ENCODE peak calls at places on chromosomes 6 and 20, in four cellular contexts. J, T, S and I are unnamed samples.
A peak's percentile ranks its signal among the peaks of the same experiment; 100 is the strongest.

GRCh38 chr6:80197474-80197873 is 91.0 kb downstream of the BCKDHB start:
- DNase-seq in J (peak; percentile 10), T (no peak), S (no peak), I (no peak)

GRCh38 chr20:32037929-32038328 is 14.1 kb upstream of the HCK start:
- DNase-seq in J (peak; percentile 59), T (no peak), S (no peak), I (no peak)

GRCh38 chr20:1467355-1468116 is 887 bp upstream of the NSFL1C start:
- DNase-seq in J (no peak), T (no peak), S (no peak), I (no peak)

GRCh38 chr20:44635877-44636276 is 15.6 kb downstream of the ADA start:
- DNase-seq in J (no peak), T (no peak), S (no peak), I (no peak)

GRCh38 chr6:111481836-111482235 is 1.2 kb downstream of the REV3L start:
- DNase-seq in J (peak; percentile 11), T (no peak), S (no peak), I (no peak)

GRCh38 chr6:35363293-35363750 is 21.0 kb downstream of the PPARD start:
- DNase-seq in J (peak; percentile 39), T (no peak), S (no peak), I (no peak)

GRCh38 chr6:145318952-145319351 is 416.4 kb downstream of the EPM2A start:
- DNase-seq in J (no peak), T (no peak), S (no peak), I (no peak)

GRCh38 chr6:82045965-82046756 is 201.4 kb downstream of the IBTK start:
- DNase-seq in J (peak; percentile 87), T (no peak), S (no peak), I (no peak)

GRCh38 chr6:33313105-33313708 is 671 bp downstream of the TAPBP start:
- DNase-seq in J (peak; percentile 31), T (peak; percentile 81), S (no peak), I (no peak)

DNA sequence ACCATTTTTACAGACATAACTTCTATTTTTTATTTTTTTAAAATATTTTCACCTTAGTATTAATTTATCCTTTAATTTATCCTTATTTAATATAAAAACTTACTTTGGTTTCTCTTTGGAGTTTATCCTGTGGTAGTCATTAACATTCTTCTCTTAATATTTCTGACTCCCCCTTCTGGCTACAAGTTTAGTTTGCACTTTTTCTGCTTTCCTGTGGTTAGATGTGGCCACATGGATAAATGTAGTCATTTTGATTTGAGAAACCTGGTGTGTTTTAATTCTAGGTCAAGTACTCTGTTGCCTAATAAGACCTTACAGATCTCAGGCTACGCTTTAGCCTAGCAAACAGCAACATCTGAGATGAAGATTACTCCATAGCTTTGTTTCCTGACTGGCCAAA is 1187.5 kb downstream of the HACE1 start:
- DNase-seq in J (no peak), T (no peak), S (no peak), I (no peak)
- TF ChIP-seq CTCF in J (no peak), T (no peak), S (no peak), I (no peak)

GRCh38 chr20:9285617-9286016 is 216.7 kb downstream of the PLCB4 start:
- DNase-seq in J (no peak), T (no peak), S (no peak), I (no peak)

GRCh38 chr20:9280654-9281053 is 211.8 kb downstream of the PLCB4 start:
- DNase-seq in J (peak; percentile 21), T (no peak), S (no peak), I (no peak)

GRCh38 chr20:9279905-9280304 is 211.0 kb downstream of the PLCB4 start:
- DNase-seq in J (no peak), T (no peak), S (no peak), I (no peak)

GRCh38 chr20:9286501-9286900 is 217.6 kb downstream of the PLCB4 start:
- DNase-seq in J (peak; percentile 38), T (no peak), S (no peak), I (no peak)

GRCh38 chr20:9281770-9282169 is 212.9 kb downstream of the PLCB4 start:
- DNase-seq in J (no peak), T (no peak), S (no peak), I (no peak)
- H3K4me1 ChIP-seq in J (no peaks in the 10 kb centered on the region), T (no peaks in the 10 kb centered on the region), S (no peaks in the 10 kb centered on the region), I (no peaks in the 10 kb centered on the region)

GRCh38 chr6:24856954-24857670 is 58.4 kb upstream of the ARMH2 start:
- DNase-seq in J (no peak), T (no peak), S (no peak), I (no peak)

GRCh38 chr6:24858154-24858801 is 59.6 kb upstream of the ARMH2 start:
- DNase-seq in J (no peak), T (no peak), S (no peak), I (no peak)

GRCh38 chr6:24855389-24856245 is 56.9 kb upstream of the ARMH2 start:
- DNase-seq in J (peak; percentile 78), T (peak; percentile 77), S (no peak), I (peak; percentile 44)

GRCh38 chr6:24854077-24854670 is 55.5 kb upstream of the ARMH2 start:
- DNase-seq in J (no peak), T (no peak), S (no peak), I (no peak)

GRCh38 chr6:24856246-24856599 is 57.5 kb upstream of the ARMH2 start:
- DNase-seq in J (no peak), T (no peak), S (no peak), I (no peak)
- TF ChIP-seq CTCF in J (no peak), T (no peak), S (no peak), I (no peak)

DNA sequence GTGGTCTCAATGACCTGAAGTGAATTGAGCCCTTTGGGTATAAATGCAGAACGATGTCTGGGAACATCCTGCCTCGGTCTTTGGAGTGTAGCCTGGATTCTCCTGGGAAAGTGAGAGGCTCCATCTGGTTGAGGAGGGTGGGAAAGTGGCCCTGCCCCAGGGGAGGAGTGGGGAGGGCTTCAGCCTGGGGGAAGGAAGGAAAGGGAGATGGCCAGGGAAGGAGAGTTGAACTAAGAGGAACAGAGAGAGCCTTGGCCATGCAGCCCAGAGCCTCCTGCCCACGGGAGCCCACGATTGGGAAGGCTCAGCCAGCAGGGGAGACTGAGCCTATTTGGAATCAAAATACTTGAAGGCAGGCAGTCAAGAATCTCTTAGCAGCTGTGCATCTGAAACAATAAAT is 2.3 kb upstream of the EPB41L1 start:
- DNase-seq in J (no peak), T (no peak), S (no peak), I (no peak)
- H3K4me1 ChIP-seq in J (peaks cover 12% of the 10 kb centered on the region), T (peaks cover 3% of the 10 kb centered on the region), S (peaks cover 25% of the 10 kb centered on the region), I (no peaks in the 10 kb centered on the region)

DNA sequence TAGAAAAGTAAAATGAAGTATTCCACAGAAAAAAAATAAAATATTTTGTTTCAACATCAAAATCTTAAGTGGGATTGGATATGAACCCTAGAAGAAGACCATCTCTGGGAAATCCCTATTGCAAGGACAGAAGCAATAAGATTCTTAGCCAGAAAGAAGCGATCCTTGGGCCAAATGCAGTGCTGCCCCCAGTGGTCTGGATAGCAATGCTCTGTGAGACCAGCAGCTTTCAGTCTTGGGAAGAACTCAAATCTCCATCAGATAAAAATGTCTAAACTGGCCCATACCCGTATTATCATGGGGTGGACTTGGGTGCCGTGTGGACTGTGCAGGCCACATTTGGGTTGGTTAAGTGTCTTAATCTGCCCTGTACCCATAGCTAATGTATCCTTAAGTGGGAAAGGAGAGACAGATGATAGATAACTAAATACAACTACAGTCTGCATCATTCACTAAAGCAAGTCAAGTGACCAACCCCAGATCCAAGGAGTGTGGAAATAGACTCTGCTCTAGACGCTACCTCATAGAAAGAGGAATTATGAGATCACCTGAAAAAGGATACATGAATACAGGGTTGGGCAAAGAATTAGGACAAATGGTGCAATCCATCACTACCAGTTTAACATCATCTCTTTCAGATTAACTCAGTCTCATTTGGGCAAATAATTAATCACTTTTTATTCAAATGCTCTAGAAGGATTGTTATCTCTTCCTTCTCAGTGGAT is 38.9 kb upstream of the SNAP25 start:
- DNase-seq in J (peak; percentile 26), T (no peak), S (no peak), I (no peak)
- TF ChIP-seq CTCF in J (peak; percentile 19), T (no peak), S (no peak), I (no peak)

GRCh38 chr6:1382331-1382882 is 7.0 kb upstream of the FOXF2 start:
- DNase-seq in J (no peak), T (no peak), S (no peak), I (no peak)
- H3K4me1 ChIP-seq in J (peaks cover 8% of the 10 kb centered on the region), T (no peaks in the 10 kb centered on the region), S (peaks cover 11% of the 10 kb centered on the region), I (no peaks in the 10 kb centered on the region)

GRCh38 chr6:108916026-108916689 is 67.9 kb downstream of the ARMC2 start:
- DNase-seq in J (no peak), T (no peak), S (no peak), I (no peak)

GRCh38 chr6:108915258-108915657 is 67.0 kb downstream of the ARMC2 start:
- DNase-seq in J (no peak), T (no peak), S (no peak), I (no peak)

GRCh38 chr6:108914235-108915022 is 66.2 kb downstream of the ARMC2 start:
- DNase-seq in J (peak; percentile 20), T (no peak), S (no peak), I (no peak)
- TF ChIP-seq CTCF in J (peak; percentile 41), T (no peak), S (no peak), I (no peak)

GRCh38 chr6:163530406-163530805 is 115.9 kb downstream of the QKI start:
- DNase-seq in J (peak; percentile 19), T (no peak), S (no peak), I (no peak)

GRCh38 chr6:163532526-163533078 is 118.1 kb downstream of the QKI start:
- DNase-seq in J (no peak), T (no peak), S (no peak), I (no peak)

GRCh38 chr6:163526356-163526755 is 111.8 kb downstream of the QKI start:
- DNase-seq in J (no peak), T (no peak), S (no peak), I (no peak)

GRCh38 chr6:163531122-163531521 is 116.6 kb downstream of the QKI start:
- DNase-seq in J (no peak), T (no peak), S (no peak), I (no peak)

DNA sequence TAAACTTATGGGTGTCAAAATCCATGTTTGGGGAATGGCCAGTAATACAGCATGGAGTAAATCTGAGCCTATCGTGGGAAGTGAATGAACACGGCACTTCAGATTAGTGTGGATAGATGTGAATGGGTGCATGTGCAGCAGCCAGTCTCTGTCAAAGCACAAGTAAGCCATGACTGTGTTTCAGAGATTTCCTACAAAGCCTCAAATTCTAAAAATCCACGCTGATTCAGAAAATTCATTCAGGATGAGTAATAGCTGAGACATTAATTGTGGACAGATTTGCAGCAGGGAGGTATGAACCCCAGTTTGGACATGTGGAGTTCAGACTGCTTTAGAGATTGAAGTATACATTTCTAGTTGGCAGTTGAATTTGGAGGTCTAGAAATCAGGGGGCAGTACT is 115.1 kb downstream of the QKI start:
- DNase-seq in J (peak; percentile 92), T (no peak), S (no peak), I (no peak)
- H3K4me1 ChIP-seq in J (peaks cover 18% of the 10 kb centered on the region), T (no peaks in the 10 kb centered on the region), S (peaks cover 61% of the 10 kb centered on the region), I (peaks cover 4% of the 10 kb centered on the region)

DNA sequence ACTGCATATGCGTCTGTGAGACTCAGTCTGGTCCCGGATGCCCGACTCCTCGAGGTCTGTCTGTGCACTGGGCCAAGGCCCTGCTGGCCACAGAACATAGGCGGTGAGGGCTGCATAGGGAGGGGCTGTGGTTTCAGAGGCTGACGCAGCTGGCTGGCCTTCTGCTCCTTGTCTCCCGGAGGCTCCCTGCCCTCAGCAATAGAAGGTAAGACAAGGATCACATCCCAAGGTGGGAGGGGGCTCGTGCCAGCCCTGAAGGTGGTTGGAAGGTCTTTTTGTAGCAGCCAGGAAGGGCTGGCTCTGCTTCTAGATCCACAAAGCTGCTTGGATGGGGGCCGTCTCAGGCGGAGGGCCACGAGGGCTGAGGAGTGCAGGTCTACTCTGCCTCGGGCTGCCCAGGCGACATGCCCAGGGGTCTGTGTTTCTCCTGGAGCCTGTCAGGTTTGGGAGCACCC is 239.8 kb upstream of the SULF2 start:
- DNase-seq in J (peak; percentile 29), T (no peak), S (no peak), I (peak; percentile 85)
- TF ChIP-seq CTCF in J (no peak), T (no peak), S (no peak), I (no peak)